ENCODE peak calls at places on chromosomes 7 and 10, in eight cellular contexts. One of them, this sample, is unnamed.

GRCh38 chr10:62437696-62438095 is 63.5 kb downstream of the ZNF365 start:
- DNase-seq in pancreas: no peak
- DNase-seq in naive thymus-derived CD8-positive, alpha-beta T cell: peak; percentile 70
- DNase-seq in Right ventricle myocardium inferior: no peak
- DNase-seq in NCI-H2029: peak; percentile 3
- DNase-seq in GM23248: peak; percentile 80
- DNase-seq in B cell: peak; percentile 75
- DNase-seq in T-helper 9 cell: no peak
- DNase-seq in this sample: peak; percentile 100

GRCh38 chr7:98998821-98999725 is 120.7 kb downstream of the TRRAP start:
- DNase-seq in GM23248: no peak
- DNase-seq in T-helper 9 cell: no peak
- DNase-seq in NCI-H2029: no peak
- DNase-seq in naive thymus-derived CD8-positive, alpha-beta T cell: no peak
- DNase-seq in pancreas: peak; percentile 26
- DNase-seq in Right ventricle myocardium inferior: no peak
- DNase-seq in B cell: no peak
- DNase-seq in this sample: no peak

GRCh38 chr7:727104-727805 is at the start of gene PRKAR1B:
- DNase-seq in pancreas: no peak
- DNase-seq in T-helper 9 cell: no peak
- DNase-seq in NCI-H2029: peak; percentile 42
- DNase-seq in naive thymus-derived CD8-positive, alpha-beta T cell: no peak
- DNase-seq in GM23248: peak; percentile 60
- DNase-seq in Right ventricle myocardium inferior: no peak
- DNase-seq in B cell: peak; percentile 48
- DNase-seq in this sample: peak; percentile 20

GRCh38 chr7:72032934-72033333 is 379.2 kb downstream of the CALN1 start:
- DNase-seq in B cell: no peak
- DNase-seq in NCI-H2029: no peak
- DNase-seq in GM23248: no peak
- DNase-seq in naive thymus-derived CD8-positive, alpha-beta T cell: no peak
- DNase-seq in Right ventricle myocardium inferior: no peak
- DNase-seq in T-helper 9 cell: no peak
- DNase-seq in pancreas: no peak
- DNase-seq in this sample: no peak

GRCh38 chr10:118106426-118106825 is 59.7 kb upstream of the RAB11FIP2 start:
- DNase-seq in pancreas: no peak
- DNase-seq in T-helper 9 cell: no peak
- DNase-seq in NCI-H2029: no peak
- DNase-seq in B cell: no peak
- DNase-seq in GM23248: peak; percentile 43
- DNase-seq in Right ventricle myocardium inferior: no peak
- DNase-seq in naive thymus-derived CD8-positive, alpha-beta T cell: no peak
- DNase-seq in this sample: peak; percentile 40

GRCh38 chr10:129949411-129950335 is 14.4 kb downstream of the EBF3 start:
- DNase-seq in T-helper 9 cell: no peak
- DNase-seq in naive thymus-derived CD8-positive, alpha-beta T cell: no peak
- DNase-seq in Right ventricle myocardium inferior: peak; percentile 84
- DNase-seq in B cell: no peak
- DNase-seq in GM23248: peak; percentile 51
- DNase-seq in pancreas: no peak
- DNase-seq in NCI-H2029: no peak
- DNase-seq in this sample: no peak

GRCh38 chr10:28663576-28664368 is 13.5 kb upstream of the BAMBI start:
- DNase-seq in GM23248: peak; percentile 91
- DNase-seq in pancreas: peak; percentile 83
- DNase-seq in naive thymus-derived CD8-positive, alpha-beta T cell: peak; percentile 57
- DNase-seq in NCI-H2029: peak; percentile 56
- DNase-seq in Right ventricle myocardium inferior: no peak
- DNase-seq in B cell: peak; percentile 71
- DNase-seq in T-helper 9 cell: peak; percentile 49
- DNase-seq in this sample: peak; percentile 86

GRCh38 chr10:124013916-124014315 is 79.5 kb downstream of the CHST15 start:
- DNase-seq in T-helper 9 cell: no peak
- DNase-seq in B cell: no peak
- DNase-seq in Right ventricle myocardium inferior: no peak
- DNase-seq in NCI-H2029: no peak
- DNase-seq in GM23248: no peak
- DNase-seq in naive thymus-derived CD8-positive, alpha-beta T cell: no peak
- DNase-seq in pancreas: no peak
- DNase-seq in this sample: no peak

GRCh38 chr7:135659159-135659837 is 3.0 kb upstream of the STMP1 start:
- DNase-seq in Right ventricle myocardium inferior: no peak
- DNase-seq in NCI-H2029: no peak
- DNase-seq in T-helper 9 cell: no peak
- DNase-seq in pancreas: no peak
- DNase-seq in B cell: no peak
- DNase-seq in GM23248: no peak
- DNase-seq in naive thymus-derived CD8-positive, alpha-beta T cell: no peak
- DNase-seq in this sample: no peak

GRCh38 chr7:100053201-100053600 is 3.6 kb downstream of the ZSCAN21 start:
- DNase-seq in T-helper 9 cell: no peak
- DNase-seq in Right ventricle myocardium inferior: no peak
- DNase-seq in NCI-H2029: peak; percentile 17
- DNase-seq in GM23248: peak; percentile 88
- DNase-seq in B cell: peak; percentile 31
- DNase-seq in pancreas: no peak
- DNase-seq in naive thymus-derived CD8-positive, alpha-beta T cell: peak; percentile 30
- DNase-seq in this sample: peak; percentile 85